ENCODE peak calls at places on chromosome 10, in nine cellular contexts. K is amniotic stem cell; O is HT-29; N is stomach; P is endothelial cell of umbilical vein; A is activated CD8-positive, alpha-beta memory T cell treated with anti-CD3 and anti-CD28 coated beads for 24 hours; B is T-helper 1 cell; C is WERI-Rb-1; W is choroid plexus epithelial cell. E is an unnamed sample.

GRCh38 chr10:103966671-103967432 is at the start of gene SLK:
- DNase-seq in A (peak; percentile 93), C (peak; percentile 76), B (peak; percentile 75), P (peak; percentile 86), K (peak; percentile 73), W (peak; percentile 85), O (peak; percentile 83), N (peak; percentile 85), E (peak; percentile 95)

GRCh38 chr10:112852308-112852707 is 97.7 kb upstream of the TCF7L2 start:
- DNase-seq in N (no peak), K (no peak), B (no peak), W (no peak), C (no peak), O (no peak), A (no peak), P (no peak), E (no peak)

GRCh38 chr10:117360016-117360415 is 15.2 kb downstream of the PDZD8 start:
- DNase-seq in N (no peak), C (no peak), A (no peak), O (no peak), B (no peak), W (no peak), P (no peak), K (no peak), E (peak; percentile 52)

GRCh38 chr10:35341521-35341920 is 5.2 kb downstream of the CCNY start:
- DNase-seq in K (no peak), W (no peak), A (no peak), O (no peak), C (no peak), P (no peak), B (no peak), N (no peak), E (no peak)

GRCh38 chr10:6351540-6351939 is 148.8 kb downstream of the PFKFB3 start:
- DNase-seq in A (no peak), P (no peak), O (no peak), K (no peak), C (no peak), W (no peak), B (no peak), N (no peak), E (no peak)

GRCh38 chr10:451021-451471 is 238.4 kb downstream of the DIP2C start:
- DNase-seq in P (no peak), W (no peak), C (no peak), A (peak; percentile 71), O (no peak), N (peak; percentile 60), K (no peak), B (peak; percentile 60), E (no peak)

GRCh38 chr10:123993534-123994416 is 99.6 kb downstream of the CHST15 start:
- DNase-seq in K (no peak), N (no peak), P (no peak), W (no peak), C (no peak), A (peak; percentile 56), O (no peak), B (no peak), E (no peak)

GRCh38 chr10:132813560-132814468 is 27.9 kb upstream of the NKX6-2 start:
- DNase-seq in N (no peak), P (no peak), W (no peak), A (no peak), B (no peak), O (no peak), C (no peak), K (no peak), E (no peak)

GRCh38 chr10:102681696-102682095 is 32.5 kb downstream of the ARL3 start:
- DNase-seq in P (no peak), N (no peak), O (no peak), W (no peak), B (no peak), C (no peak), K (no peak), A (no peak), E (no peak)

GRCh38 chr10:107994621-107995274 is 830.2 kb upstream of the SORCS1 start:
- DNase-seq in N (no peak), A (no peak), O (no peak), B (no peak), P (no peak), K (no peak), C (no peak), W (peak; percentile 10), E (no peak)

GRCh38 chr10:31757831-31758230 is 170.8 kb downstream of the ARHGAP12 start:
- DNase-seq in K (no peak), N (no peak), W (no peak), C (no peak), A (no peak), B (no peak), P (no peak), O (no peak), E (no peak)

GRCh38 chr10:63346015-63346441 is 119.7 kb downstream of the JMJD1C start:
- DNase-seq in O (no peak), W (peak; percentile 69), C (no peak), N (no peak), B (no peak), A (no peak), P (peak; percentile 37), K (no peak), E (no peak)

GRCh38 chr10:120732643-120733313 is 118.4 kb upstream of the WDR11 start:
- DNase-seq in K (no peak), W (no peak), B (no peak), A (no peak), N (no peak), P (peak; percentile 57), C (no peak), O (peak; percentile 10), E (peak; percentile 8)

GRCh38 chr10:30434273-30435067 is 486 bp downstream of the MAP3K8 start:
- DNase-seq in P (peak; percentile 82), W (peak; percentile 96), C (peak; percentile 25), N (peak; percentile 82), B (peak; percentile 50), A (peak; percentile 84), K (peak; percentile 44), O (peak; percentile 85), E (peak; percentile 81)

GRCh38 chr10:122173766-122174435 is 97.2 kb upstream of the BTBD16 start:
- DNase-seq in O (no peak), P (no peak), N (no peak), B (no peak), C (no peak), W (no peak), K (no peak), A (no peak), E (no peak)

GRCh38 chr10:91006752-91007346 is 86.0 kb upstream of the ANKRD1 start:
- DNase-seq in W (peak; percentile 6), P (no peak), B (no peak), O (no peak), N (no peak), K (no peak), C (no peak), A (no peak), E (no peak)

GRCh38 chr10:115056186-115056585 is 37.0 kb upstream of the ATRNL1 start:
- DNase-seq in W (no peak), O (no peak), N (no peak), B (no peak), C (no peak), A (no peak), K (no peak), P (no peak), E (no peak)

GRCh38 chr10:97643586-97643985 is 3.1 kb downstream of the PI4K2A start:
- DNase-seq in A (no peak), K (no peak), W (no peak), P (no peak), B (no peak), C (no peak), O (no peak), N (no peak), E (peak; percentile 82)

GRCh38 chr10:132209130-132209529 is 22.4 kb downstream of the DPYSL4 start:
- DNase-seq in K (peak; percentile 7), W (no peak), A (no peak), N (no peak), O (no peak), P (no peak), C (no peak), B (no peak), E (no peak)

GRCh38 chr10:43109671-43110249 is 28.5 kb upstream of the CSGALNACT2 start:
- DNase-seq in P (no peak), O (no peak), K (no peak), N (no peak), C (no peak), W (no peak), A (no peak), B (no peak), E (no peak)

E was measured in DMS53.